ENCODE peak calls at places on chromosomes 12 and 14, in five cellular contexts. Y is HCT116, S is A549, L is GM12878, P is esophagus squamous epithelium. B is an unnamed sample.

GRCh38 chr12:12190087-12190809 is 76.6 kb downstream of the LRP6 start:
- DNase-seq in Y (no peak), S (no peak), L (no peak), P (no peak), B (no peak)

GRCh38 chr12:132357623-132358186 is 28.3 kb upstream of the GALNT9 start:
- DNase-seq in Y (no peak), S (no peak), L (no peak), P (no peak), B (no peak)

GRCh38 chr12:128807161-128807724 is 16.5 kb downstream of the SLC15A4 start:
- DNase-seq in Y (no peak), S (no peak), L (no peak), P (no peak), B (peak; percentile 56)

GRCh38 chr12:76764856-76765255 is 941 bp downstream of the ZDHHC17 start:
- DNase-seq in Y (no peak), S (no peak), L (no peak), P (no peak), B (peak; percentile 42)

GRCh38 chr12:3725267-3726115 is 27.4 kb downstream of the CRACR2A start:
- DNase-seq in Y (no peak), S (no peak), L (no peak), P (no peak), B (peak; percentile 42)

GRCh38 chr12:53233671-53234091 is 1.7 kb upstream of the RARG start:
- DNase-seq in Y (no peak), S (no peak), L (no peak), P (no peak), B (no peak)

GRCh38 chr12:6271281-6271680 is 39.2 kb upstream of the PLEKHG6 start:
- DNase-seq in Y (no peak), S (no peak), L (no peak), P (no peak), B (no peak)

GRCh38 chr12:15979096-15980091 is 68.3 kb downstream of the DERA start:
- DNase-seq in Y (no peak), S (peak; percentile 32), L (no peak), P (no peak), B (no peak)

GRCh38 chr12:106974525-106974924 is 12.4 kb downstream of the MTERF2 start:
- DNase-seq in Y (no peak), S (no peak), L (no peak), P (no peak), B (no peak)

GRCh38 chr14:104245075-104245474 is 106.7 kb downstream of the KIF26A start:
- DNase-seq in Y (no peak), S (no peak), L (no peak), P (no peak), B (no peak)

GRCh38 chr12:28507867-28508266 is 317.6 kb downstream of the CCDC91 start:
- DNase-seq in Y (no peak), S (no peak), L (no peak), P (no peak), B (no peak)

GRCh38 chr12:101066489-101066888 is 143.5 kb downstream of the SLC5A8 start:
- DNase-seq in Y (no peak), S (no peak), L (no peak), P (no peak), B (no peak)

GRCh38 chr12:1896964-1897363 is 21.5 kb downstream of the CACNA2D4 start:
- DNase-seq in Y (no peak), S (no peak), L (no peak), P (no peak), B (no peak)

GRCh38 chr12:115623764-115624334 is 653.6 kb downstream of the MED13L start:
- DNase-seq in Y (no peak), S (no peak), L (no peak), P (no peak), B (no peak)

GRCh38 chr12:105330938-105331804 is 680 bp downstream of the C12orf75 start:
- DNase-seq in Y (no peak), S (peak; percentile 18), L (no peak), P (no peak), B (peak; percentile 50)

GRCh38 chr12:48952691-48953090 is 4.6 kb downstream of the ARF3 start:
- DNase-seq in Y (no peak), S (no peak), L (no peak), P (no peak), B (no peak)

GRCh38 chr12:48956279-48957140 is 777 bp downstream of the ARF3 start:
- DNase-seq in Y (peak; percentile 93), S (peak; percentile 96), L (peak; percentile 59), P (no peak), B (peak; percentile 91)

GRCh38 chr12:48957141-48958048 is at the start of gene ARF3:
- DNase-seq in Y (peak; percentile 73), S (peak; percentile 95), L (peak; percentile 80), P (peak; percentile 58), B (peak; percentile 97)

GRCh38 chr12:48954061-48954460 is 3.2 kb downstream of the ARF3 start:
- DNase-seq in Y (no peak), S (no peak), L (no peak), P (no peak), B (no peak)

DNA sequence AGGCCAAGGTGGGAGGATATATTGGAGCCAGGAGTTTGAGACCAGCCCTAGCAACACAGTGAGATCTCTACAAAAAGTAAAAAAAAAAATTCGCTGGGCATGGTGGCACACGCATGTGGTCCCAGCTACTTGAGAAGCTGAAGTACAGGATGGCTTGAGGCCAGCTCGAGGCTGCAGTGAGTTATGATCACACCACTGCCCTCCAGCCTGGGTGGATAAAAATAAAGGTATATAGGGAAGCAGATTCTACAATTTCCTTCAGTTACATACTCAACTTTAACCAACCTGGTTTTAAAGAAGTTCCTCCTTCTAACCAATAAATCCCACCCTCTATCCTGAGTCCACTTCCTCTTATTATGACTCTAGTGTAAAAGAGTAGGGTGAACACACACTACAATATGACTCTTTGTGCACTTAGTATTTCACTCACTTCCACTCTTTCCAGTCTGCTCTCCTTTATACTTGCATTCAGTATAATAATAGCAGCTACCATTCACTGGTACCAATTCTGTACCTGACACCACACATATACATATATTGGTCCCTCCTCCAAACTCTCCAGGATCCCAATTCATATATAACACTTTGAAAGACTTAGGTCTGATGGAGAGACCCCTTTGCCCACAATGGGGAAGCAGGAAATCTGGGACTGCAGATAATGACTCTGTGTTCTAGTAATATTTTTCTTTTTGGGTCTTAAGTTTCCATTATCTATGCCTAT is 2.3 kb downstream of the ARF3 start:
- DNase-seq in Y (no peak), S (no peak), L (no peak), P (no peak), B (no peak)
- H3K4me1 ChIP-seq in Y (peaks cover 3% of the 10 kb centered on the region), S (peaks cover 10% of the 10 kb centered on the region), L (peaks cover 14% of the 10 kb centered on the region), P (peaks cover 53% of the 10 kb centered on the region), B (peaks cover 12% of the 10 kb centered on the region)

DNA sequence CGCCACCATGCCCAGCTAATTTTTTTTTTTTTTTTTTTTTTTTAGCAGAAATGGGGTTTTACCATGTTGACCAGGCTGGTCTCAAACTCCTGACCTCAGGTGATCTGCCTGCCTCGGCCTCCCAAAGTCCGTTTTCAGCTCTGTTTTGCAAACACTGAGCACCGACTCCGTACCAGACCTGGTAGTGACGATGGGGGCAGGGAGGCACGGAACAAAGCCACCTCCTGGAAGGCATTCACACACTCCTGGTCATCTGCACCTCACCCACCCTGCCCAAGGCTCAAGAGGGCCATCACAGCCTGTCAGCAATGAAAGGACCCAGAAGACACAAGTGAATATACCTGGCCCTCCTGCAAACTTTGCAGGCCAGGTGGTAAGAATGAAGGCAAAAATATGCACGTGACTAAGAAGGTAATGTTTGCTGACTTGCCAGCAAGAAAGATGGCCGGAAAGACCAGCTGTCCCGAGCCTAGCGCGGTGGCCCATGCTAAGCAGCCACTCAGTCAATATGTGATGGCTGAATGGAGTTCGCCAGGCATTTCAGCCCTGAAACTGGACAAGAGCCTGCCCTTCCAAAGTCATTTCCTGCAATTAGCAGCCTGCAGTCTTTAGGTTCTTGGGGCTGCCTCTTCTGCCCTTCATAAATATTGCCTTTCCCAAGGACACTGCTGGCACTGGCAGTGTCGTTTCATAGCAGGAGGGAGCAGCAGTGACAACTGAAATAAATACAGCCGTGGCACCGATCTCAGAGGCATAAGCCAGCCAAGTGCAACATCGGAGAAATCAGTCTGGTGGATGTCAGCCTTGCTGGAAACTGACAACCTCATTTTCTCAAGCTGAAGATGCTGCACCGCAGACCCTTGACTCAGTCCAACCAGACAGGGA is 17.6 kb downstream of the MMAB start:
- DNase-seq in Y (no peak), S (no peak), L (no peak), P (no peak), B (no peak)
- H3K9me3 ChIP-seq in Y (no peaks in the 10 kb centered on the region), S (no peaks in the 10 kb centered on the region), L (no peaks in the 10 kb centered on the region), P (no peaks in the 10 kb centered on the region), B (no peaks in the 10 kb centered on the region)

GRCh38 chr14:23307146-23307447 is 464 bp downstream of the BCL2L2 start:
- DNase-seq in Y (no peak), S (no peak), L (no peak), P (no peak), B (no peak)

GRCh38 chr14:23307687-23308644 is 1.3 kb downstream of the BCL2L2 start:
- DNase-seq in Y (no peak), S (peak; percentile 12), L (no peak), P (no peak), B (no peak)

GRCh38 chr14:23306113-23306411 is 571 bp upstream of the BCL2L2 start:
- DNase-seq in Y (no peak), S (no peak), L (no peak), P (no peak), B (no peak)

GRCh38 chr14:23308721-23309445 is 2.2 kb downstream of the BCL2L2 start:
- DNase-seq in Y (no peak), S (no peak), L (no peak), P (no peak), B (no peak)

DNA sequence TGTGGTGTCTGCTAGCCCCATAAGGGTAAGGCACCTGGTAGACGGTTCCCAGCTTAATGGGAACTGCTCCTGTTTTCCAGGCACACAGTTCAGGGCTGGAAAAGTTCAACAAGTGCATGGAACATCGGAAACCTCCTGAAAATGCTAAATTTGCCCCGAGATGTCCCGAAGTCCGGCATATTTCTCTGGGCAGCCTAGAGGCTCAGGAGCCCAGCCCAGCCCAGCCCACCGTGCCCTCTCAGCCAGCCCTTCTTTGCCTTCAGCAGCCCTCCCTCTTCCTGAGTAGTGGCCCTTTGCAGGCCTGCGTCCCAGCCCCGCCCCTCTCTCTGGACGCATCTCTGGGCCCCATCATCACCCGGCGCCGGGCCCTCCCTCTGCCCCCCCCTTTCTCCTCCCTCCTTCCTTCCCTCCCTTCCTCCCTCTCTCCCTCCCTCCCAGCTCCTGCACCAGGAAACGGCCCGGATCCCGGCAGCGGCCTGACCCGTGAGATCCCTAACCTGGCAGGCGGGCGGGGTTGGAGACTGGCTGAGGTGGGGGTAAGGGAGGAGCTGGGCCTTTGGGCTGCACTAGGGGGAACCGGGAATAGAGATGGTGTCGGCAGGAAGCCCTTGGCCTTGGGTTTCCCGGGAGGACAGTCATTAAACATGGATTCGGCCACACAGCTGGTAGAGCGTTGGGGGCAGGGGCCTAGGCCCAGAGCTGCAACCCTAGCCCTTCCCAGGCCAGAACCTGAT is at the start of gene BCL2L2:
- DNase-seq in Y (peak; percentile 76), S (peak; percentile 92), L (no peak), P (no peak), B (peak; percentile 94)
- TF ChIP-seq POLR2A in Y (peak; percentile 64), S (peak; percentile 71), L (peak; percentile 91), P (peak; percentile 76), B (peak; percentile 26)

DNA sequence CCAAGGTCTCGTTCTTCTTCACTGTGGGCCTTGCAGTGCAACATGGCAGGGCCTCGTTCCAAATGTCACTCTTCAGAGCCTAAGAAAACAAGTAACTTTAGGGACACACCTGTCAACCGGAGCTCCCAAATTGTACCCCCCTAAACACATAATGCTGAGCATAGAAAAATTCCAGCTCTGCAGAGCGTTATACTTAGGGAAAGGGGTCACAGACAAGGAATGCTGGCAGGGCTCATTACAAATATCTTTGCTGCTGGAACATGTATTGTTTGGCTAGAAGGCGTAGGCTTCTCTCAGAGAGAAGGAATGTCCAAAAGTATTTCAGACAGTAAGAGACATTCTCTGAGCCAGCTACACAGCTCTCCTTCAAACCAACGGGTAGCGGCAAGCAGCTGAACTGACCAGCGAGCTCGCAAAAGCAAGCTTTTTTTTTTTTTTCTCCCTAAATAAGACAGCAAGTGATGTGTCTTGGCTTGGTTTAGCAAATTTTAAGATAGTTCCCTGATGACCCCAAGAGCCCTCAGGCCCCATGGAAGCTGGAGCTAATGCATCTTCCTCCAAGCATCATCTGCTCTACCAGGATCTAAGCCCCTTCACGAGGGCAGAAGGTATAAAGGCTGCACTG is 24.5 kb downstream of the SSH1 start:
- DNase-seq in Y (no peak), S (peak; percentile 50), L (no peak), P (no peak), B (no peak)
- H3K4me1 ChIP-seq in Y (peaks cover 77% of the 10 kb centered on the region), S (peaks cover 63% of the 10 kb centered on the region), L (peaks cover 34% of the 10 kb centered on the region), P (peaks cover 73% of the 10 kb centered on the region), B (peaks cover 34% of the 10 kb centered on the region)

B was measured in testis.